ENCODE peak calls at places on chromosomes 7 and 10, in six cellular contexts. E, U, N, O, W and I are unnamed samples.

GRCh38 chr10:25869067-25869591 is 64.9 kb upstream of the MYO3A start:
- DNase-seq in E (no peak), U (no peak), N (no peak), O (no peak), W (no peak), I (no peak)

GRCh38 chr10:79038841-79039201 is 29.9 kb upstream of the ZMIZ1 start:
- DNase-seq in E (peak), U (no peak), N (peak), O (no peak), W (no peak), I (no peak)

GRCh38 chr10:72084094-72084459 is 4.3 kb downstream of the SPOCK2 start:
- DNase-seq in E (no peak), U (no peak), N (no peak), O (no peak), W (no peak), I (no peak)

GRCh38 chr10:78925800-78926319 is 142.9 kb upstream of the ZMIZ1 start:
- DNase-seq in E (peak), U (no peak), N (peak), O (peak), W (no peak), I (peak)

GRCh38 chr7:157543276-157543675 is 206.5 kb downstream of the DNAJB6 start:
- DNase-seq in E (no peak), U (no peak), N (no peak), O (no peak), W (no peak), I (no peak)

GRCh38 chr7:39317107-39317506 is 249.1 kb upstream of the YAE1 start:
- DNase-seq in E (no peak), U (no peak), N (no peak), O (no peak), W (no peak), I (no peak)

GRCh38 chr10:28177944-28178637 is 124.8 kb downstream of the MPP7 start:
- DNase-seq in E (peak), U (no peak), N (peak), O (no peak), W (peak), I (peak)

GRCh38 chr10:71247306-71247705 is 34.9 kb downstream of the UNC5B start:
- DNase-seq in E (no peak), U (no peak), N (no peak), O (no peak), W (no peak), I (peak)

GRCh38 chr7:107922891-107923290 is 31.9 kb downstream of the DLD start:
- DNase-seq in E (peak), U (no peak), N (no peak), O (no peak), W (no peak), I (no peak)

GRCh38 chr7:1291846-1292765 is 59.4 kb downstream of the UNCX start:
- DNase-seq in E (no peak), U (no peak), N (no peak), O (no peak), W (no peak), I (no peak)

GRCh38 chr7:1290262-1291039 is 57.8 kb downstream of the UNCX start:
- DNase-seq in E (peak), U (no peak), N (no peak), O (peak), W (no peak), I (peak)

GRCh38 chr7:1292972-1293830 is 60.5 kb downstream of the UNCX start:
- DNase-seq in E (no peak), U (no peak), N (no peak), O (no peak), W (no peak), I (no peak)

GRCh38 chr7:1289681-1290261 is 57.1 kb downstream of the UNCX start:
- DNase-seq in E (no peak), U (no peak), N (no peak), O (no peak), W (no peak), I (no peak)

DNA sequence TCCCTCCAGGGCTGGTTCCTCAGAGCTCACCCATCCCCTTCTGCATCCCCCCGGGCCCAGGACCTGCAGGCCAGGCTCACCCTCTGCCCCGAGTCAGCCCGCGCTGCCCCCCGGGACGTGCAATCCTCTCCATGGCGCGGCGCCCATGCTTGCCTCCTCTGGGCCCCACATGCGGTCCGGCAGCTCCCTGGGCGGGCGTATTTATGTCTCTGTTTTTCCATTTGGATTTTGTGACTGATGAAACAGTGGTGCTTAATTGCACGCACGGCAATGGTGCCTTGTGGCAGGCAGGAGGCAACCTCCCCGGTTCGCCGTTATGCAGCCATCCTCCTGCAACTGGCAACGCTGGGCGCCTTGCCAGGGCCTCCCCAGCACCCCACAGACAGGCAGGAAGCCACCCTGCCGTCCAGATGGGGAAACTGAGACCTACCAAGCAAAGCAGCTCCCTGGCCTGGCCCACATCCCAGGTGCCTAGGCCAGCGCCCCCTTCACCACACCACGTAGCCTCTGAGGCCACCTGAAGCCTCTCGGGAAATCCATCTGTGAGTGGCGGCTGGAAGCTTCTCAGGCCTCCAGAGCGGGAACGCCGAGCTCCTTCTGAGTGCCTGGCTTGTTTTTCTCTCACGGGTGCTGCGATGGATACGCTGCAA is 58.5 kb downstream of the UNCX start:
- DNase-seq in E (peak), U (no peak), N (no peak), O (no peak), W (no peak), I (no peak)
- TF ChIP-seq CTCF in E (peak), U (no peak), N (no peak), O (no peak), W (no peak), I (no peak)

DNA sequence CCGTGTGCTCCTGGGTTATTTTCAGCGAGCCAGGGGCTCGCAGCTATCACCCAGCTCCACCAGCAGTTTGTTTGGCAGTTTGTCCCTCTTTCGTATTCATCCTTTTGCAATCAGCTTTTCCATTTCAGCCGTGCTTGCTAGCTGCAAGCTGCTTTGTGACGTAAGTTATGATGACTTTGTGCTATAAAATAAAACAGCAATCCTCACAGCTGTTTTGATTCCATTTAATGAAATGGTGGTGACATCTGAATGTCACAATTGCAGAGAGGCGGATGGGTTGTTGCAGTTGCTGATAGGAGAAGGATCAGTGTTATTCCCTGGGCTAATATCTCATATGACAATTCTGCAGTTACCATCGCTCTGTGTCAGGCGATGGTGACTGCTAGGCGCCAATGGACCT is 251.7 kb downstream of the SNX10 start:
- DNase-seq in E (no peak), U (no peak), N (no peak), O (no peak), W (no peak), I (no peak)
- H3K4me3 ChIP-seq in E (no peak), U (no peak), N (no peak), O (no peak), W (no peak), I (no peak)

GRCh38 chr10:58414270-58415041 is 29.2 kb downstream of the TFAM start:
- DNase-seq in E (peak), U (no peak), N (peak), O (peak), W (peak), I (peak)
- TF ChIP-seq CTCF in E (peak), U (peak), N (peak), O (peak), W (no peak), I (peak)

GRCh38 chr7:81852701-81853100 is 82.9 kb upstream of the HGF start:
- DNase-seq in E (no peak), U (no peak), N (no peak), O (no peak), W (no peak), I (peak)
- H3K4me3 ChIP-seq in E (no peak), U (no peak), N (no peak), O (no peak), W (no peak), I (no peak)

DNA sequence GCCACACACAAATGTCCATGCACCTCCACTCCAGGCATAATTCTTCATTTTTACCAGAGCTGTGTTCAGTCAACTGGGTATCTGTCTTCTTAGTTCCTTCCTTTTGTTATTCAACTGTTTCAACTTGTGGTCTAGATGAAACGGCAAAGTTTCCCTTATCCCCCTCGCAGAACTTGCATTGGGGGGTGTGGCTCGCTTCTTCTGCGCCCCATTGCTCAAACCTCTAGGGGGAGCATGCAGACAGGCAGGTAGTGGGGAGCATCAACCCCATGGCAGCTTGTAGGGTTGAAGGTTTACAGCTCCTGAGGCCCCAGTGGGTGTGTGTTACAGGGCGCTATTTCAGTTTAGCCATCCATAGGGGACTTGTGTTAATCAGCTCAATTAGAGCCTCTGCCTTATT is 38.3 kb upstream of the COBL start:
- DNase-seq in E (no peak), U (no peak), N (no peak), O (no peak), W (no peak), I (no peak)
- TF ChIP-seq CTCF in E (no peak), U (no peak), N (no peak), O (no peak), W (no peak), I (no peak)